ENCODE peak calls at places on chromosome 10, in eight cellular contexts. Q is stomach, O is psoas muscle, S is GM23248, M is heart left ventricle, F is right lobe of liver, C is aorta, J is thoracic aorta. A is an unnamed sample.

GRCh38 chr10:83935911-83936310 is 203.4 kb upstream of the GHITM start:
- DNase-seq in Q (no peak), O (no peak), S (no peak), M (no peak), F (no peak), C (no peak), J (no peak), A (no peak)

GRCh38 chr10:43292745-43293676 is 26.1 kb upstream of the RASGEF1A start:
- DNase-seq in Q (peak; percentile 61), O (peak; percentile 39), S (peak; percentile 72), M (peak; percentile 37), F (no peak), C (no peak), J (no peak), A (peak; percentile 67)

GRCh38 chr10:125060038-125060437 is 100.3 kb downstream of the CTBP2 start:
- DNase-seq in Q (no peak), O (no peak), S (peak; percentile 54), M (no peak), F (no peak), C (no peak), J (no peak), A (no peak)

GRCh38 chr10:47316131-47316530 is 6.1 kb upstream of the GDF2 start:
- DNase-seq in Q (no peak), O (no peak), S (no peak), M (no peak), F (no peak), C (no peak), J (no peak), A (no peak)

GRCh38 chr10:88460601-88461000 is 122.5 kb downstream of the RNLS start:
- DNase-seq in Q (no peak), O (no peak), S (no peak), M (no peak), F (no peak), C (no peak), J (no peak), A (no peak)

GRCh38 chr10:75097666-75098285 is 13.7 kb upstream of the SAMD8 start:
- DNase-seq in Q (no peak), O (no peak), S (peak; percentile 52), M (no peak), F (no peak), C (peak; percentile 61), J (no peak), A (no peak)

GRCh38 chr10:130470973-130471372 is 334.8 kb downstream of the GLRX3 start:
- DNase-seq in Q (no peak), O (no peak), S (no peak), M (no peak), F (no peak), C (no peak), J (no peak), A (no peak)

GRCh38 chr10:5692476-5693358 is 8.1 kb downstream of the TASOR2 start:
- DNase-seq in Q (peak; percentile 63), O (peak; percentile 30), S (peak; percentile 64), M (peak; percentile 42), F (peak; percentile 74), C (peak; percentile 83), J (no peak), A (peak; percentile 75)

GRCh38 chr10:119408072-119408471 is 134.4 kb downstream of the RGS10 start:
- DNase-seq in Q (no peak), O (no peak), S (no peak), M (peak; percentile 18), F (no peak), C (no peak), J (no peak), A (no peak)

GRCh38 chr10:15856328-15857000 is 3.8 kb downstream of the MINDY3 start:
- DNase-seq in Q (no peak), O (no peak), S (peak; percentile 36), M (no peak), F (no peak), C (no peak), J (no peak), A (no peak)

GRCh38 chr10:90394306-90394705 is 463.5 kb downstream of the HTR7 start:
- DNase-seq in Q (no peak), O (no peak), S (no peak), M (no peak), F (no peak), C (no peak), J (no peak), A (no peak)

GRCh38 chr10:105150486-105150885 is 509.4 kb downstream of the SORCS3 start:
- DNase-seq in Q (no peak), O (no peak), S (no peak), M (no peak), F (no peak), C (no peak), J (no peak), A (no peak)

GRCh38 chr10:24456319-24456718 is 247.4 kb downstream of the KIAA1217 start:
- DNase-seq in Q (no peak), O (no peak), S (peak; percentile 98), M (no peak), F (no peak), C (no peak), J (no peak), A (no peak)

GRCh38 chr10:69733791-69734261 is 67.9 kb upstream of the COL13A1 start:
- DNase-seq in Q (no peak), O (no peak), S (peak; percentile 86), M (peak; percentile 43), F (no peak), C (peak; percentile 69), J (no peak), A (peak; percentile 67)

GRCh38 chr10:69731698-69732097 is 70.0 kb upstream of the COL13A1 start:
- DNase-seq in Q (no peak), O (no peak), S (no peak), M (no peak), F (no peak), C (no peak), J (no peak), A (peak; percentile 49)

GRCh38 chr10:69732826-69733150 is 68.9 kb upstream of the COL13A1 start:
- DNase-seq in Q (no peak), O (no peak), S (no peak), M (no peak), F (no peak), C (no peak), J (no peak), A (no peak)

GRCh38 chr10:69731184-69731583 is 70.5 kb upstream of the COL13A1 start:
- DNase-seq in Q (no peak), O (no peak), S (peak; percentile 36), M (no peak), F (no peak), C (no peak), J (no peak), A (no peak)

GRCh38 chr10:69732147-69732825 is 69.4 kb upstream of the COL13A1 start:
- DNase-seq in Q (no peak), O (peak; percentile 37), S (no peak), M (peak; percentile 76), F (no peak), C (no peak), J (no peak), A (peak; percentile 44)
- H3K4me1 ChIP-seq in Q (peaks cover 6% of the 10 kb centered on the region), O (peaks cover 87% of the 10 kb centered on the region), S (peaks cover 38% of the 10 kb centered on the region), M (peaks cover 75% of the 10 kb centered on the region), F (no peaks in the 10 kb centered on the region), C (no peaks in the 10 kb centered on the region), J (peaks cover 57% of the 10 kb centered on the region), A (peaks cover 12% of the 10 kb centered on the region)

GRCh38 chr10:132237396-132237795 is 50.6 kb downstream of the DPYSL4 start:
- DNase-seq in Q (no peak), O (no peak), S (no peak), M (no peak), F (no peak), C (no peak), J (no peak), A (no peak)

GRCh38 chr10:132236881-132237280 is 50.1 kb downstream of the DPYSL4 start:
- DNase-seq in Q (no peak), O (no peak), S (no peak), M (no peak), F (no peak), C (no peak), J (no peak), A (peak; percentile 42)

GRCh38 chr10:132238371-132239125 is 51.8 kb downstream of the DPYSL4 start:
- DNase-seq in Q (no peak), O (no peak), S (no peak), M (no peak), F (no peak), C (no peak), J (no peak), A (peak; percentile 45)

GRCh38 chr10:132239126-132240031 is 52.6 kb downstream of the DPYSL4 start:
- DNase-seq in Q (no peak), O (no peak), S (no peak), M (peak; percentile 73), F (no peak), C (no peak), J (no peak), A (peak; percentile 83)

DNA sequence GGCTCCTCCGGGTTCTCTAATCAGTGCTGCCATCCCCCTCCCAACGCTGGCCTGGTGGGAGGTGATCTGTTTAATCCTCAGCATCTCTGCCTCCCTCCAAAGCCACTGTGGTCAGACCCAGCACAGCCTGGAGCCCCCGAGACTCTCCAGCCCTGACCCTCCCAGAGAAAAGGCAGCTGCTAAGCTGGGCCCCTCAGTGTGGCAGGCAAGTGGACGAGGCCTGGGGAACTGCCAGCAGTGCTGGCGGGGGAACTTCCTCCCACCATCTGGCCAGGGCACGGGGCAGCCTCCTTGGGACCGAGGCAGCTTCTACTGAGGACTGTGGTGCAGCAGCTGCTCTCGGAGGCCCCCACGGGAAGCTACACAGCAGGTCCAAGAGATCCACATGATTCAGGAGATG is 51.1 kb downstream of the DPYSL4 start:
- DNase-seq in Q (no peak), O (no peak), S (no peak), M (no peak), F (no peak), C (no peak), J (no peak), A (peak; percentile 30)
- H3K4me1 ChIP-seq in Q (no peaks in the 10 kb centered on the region), O (no peaks in the 10 kb centered on the region), S (no peaks in the 10 kb centered on the region), M (no peaks in the 10 kb centered on the region), F (no peaks in the 10 kb centered on the region), C (no peaks in the 10 kb centered on the region), J (no peaks in the 10 kb centered on the region), A (no peaks in the 10 kb centered on the region)

DNA sequence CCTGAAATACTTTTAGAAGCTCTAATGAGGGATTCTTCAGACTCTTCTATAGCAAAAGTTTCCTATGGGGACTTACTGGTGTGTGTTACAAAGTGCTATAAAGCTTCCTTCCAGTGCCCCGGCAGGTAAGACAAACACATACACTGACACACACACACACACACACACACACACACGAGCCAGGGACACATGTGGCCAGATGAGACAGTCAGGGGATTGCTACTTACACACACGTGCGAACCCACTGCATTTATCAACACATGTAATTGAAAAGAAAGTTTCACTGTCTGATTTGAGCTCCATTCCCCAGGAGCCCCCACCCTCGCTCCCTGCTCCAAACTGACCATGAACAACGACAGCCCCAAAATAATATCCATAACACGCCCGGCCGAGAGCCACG is 119.8 kb downstream of the PRPF18 start:
- DNase-seq in Q (no peak), O (no peak), S (no peak), M (no peak), F (no peak), C (no peak), J (no peak), A (no peak)
- H3K4me1 ChIP-seq in Q (peaks cover 32% of the 10 kb centered on the region), O (peaks cover 24% of the 10 kb centered on the region), S (peaks cover 12% of the 10 kb centered on the region), M (peaks cover 67% of the 10 kb centered on the region), F (no peaks in the 10 kb centered on the region), C (no peaks in the 10 kb centered on the region), J (peaks cover 9% of the 10 kb centered on the region), A (peaks cover 9% of the 10 kb centered on the region)

DNA sequence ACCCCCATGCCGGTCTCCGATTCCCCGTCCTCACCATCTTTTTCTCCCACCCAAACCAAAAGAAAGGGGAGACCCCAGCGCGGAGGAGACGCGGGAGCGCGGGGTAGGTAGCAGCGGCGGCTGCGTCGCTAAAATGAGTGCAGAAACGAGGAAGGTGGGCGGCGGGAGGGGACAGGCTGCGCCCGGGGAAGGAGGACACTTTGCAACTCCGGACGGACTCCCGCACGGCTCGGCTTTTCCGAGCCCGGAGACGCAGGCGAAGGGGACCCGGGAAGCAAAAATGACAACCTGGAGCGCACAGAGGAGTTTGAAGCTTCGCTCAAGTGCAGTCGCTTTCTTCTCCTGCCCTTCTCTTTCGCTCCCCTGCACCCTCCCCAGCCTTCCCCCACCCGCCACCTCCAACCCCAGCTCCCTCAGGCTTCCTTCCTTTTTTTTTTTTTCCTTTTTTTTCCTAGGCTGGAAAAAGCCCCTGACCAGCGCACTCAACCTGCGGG is 481 bp downstream of the SFMBT2 start:
- DNase-seq in Q (no peak), O (peak; percentile 31), S (peak; percentile 38), M (peak; percentile 32), F (no peak), C (no peak), J (no peak), A (peak; percentile 24)
- H3K4me1 ChIP-seq in Q (peaks cover 62% of the 10 kb centered on the region), O (peaks cover 16% of the 10 kb centered on the region), S (no peaks in the 10 kb centered on the region), M (peaks cover 45% of the 10 kb centered on the region), F (no peaks in the 10 kb centered on the region), C (no peaks in the 10 kb centered on the region), J (no peaks in the 10 kb centered on the region), A (peaks cover 5% of the 10 kb centered on the region)